ENCODE peak calls at places on chromosomes 1 and 21, in eight cellular contexts. M is dorsolateral prefrontal cortex; U is psoas muscle; O is AG04450; F is ovary; B is fibroblast of lung; I is IMR-90; G is CD8-positive, alpha-beta T cell. Z is an unnamed sample.

GRCh38 chr1:167821969-167822685 is 91.8 kb downstream of the ADCY10 start:
- DNase-seq in M (no peak), B (peak), F (no peak), I (peak), O (no peak), G (no peak), U (no peak), Z (no peak)

GRCh38 chr21:45869121-45870007 is 112.2 kb upstream of the COL6A1 start:
- DNase-seq in O (no peak), G (no peak), U (no peak), I (peak), M (no peak), B (peak), F (no peak), Z (no peak)

GRCh38 chr1:43466403-43466802 is 12.7 kb upstream of the HYI start:
- DNase-seq in M (no peak), I (no peak), F (no peak), G (no peak), O (no peak), B (peak), U (no peak), Z (no peak)

GRCh38 chr1:180525696-180526000 is 23.3 kb upstream of the ACBD6 start:
- DNase-seq in I (peak), G (no peak), F (no peak), B (no peak), M (no peak), O (no peak), U (no peak), Z (no peak)

GRCh38 chr1:9086060-9086459 is 16.6 kb upstream of the SLC2A5 start:
- DNase-seq in F (no peak), U (no peak), B (peak), G (no peak), M (no peak), I (no peak), O (no peak), Z (no peak)

GRCh38 chr1:111628153-111628552 is 8.6 kb downstream of the RAP1A start:
- DNase-seq in I (no peak), U (no peak), B (peak), M (no peak), O (no peak), G (no peak), F (no peak), Z (no peak)

GRCh38 chr1:219419860-219420259 is 193.0 kb downstream of the ZC3H11B start:
- DNase-seq in O (no peak), B (no peak), U (no peak), M (no peak), G (no peak), I (no peak), F (no peak), Z (no peak)

GRCh38 chr1:172203135-172203823 is 217.2 kb upstream of the C1orf105 start:
- DNase-seq in O (no peak), U (no peak), M (no peak), F (no peak), B (peak), I (peak), G (peak), Z (no peak)

GRCh38 chr1:19453843-19454242 is 31.5 kb downstream of the CAPZB start:
- DNase-seq in B (no peak), G (no peak), O (no peak), U (no peak), M (no peak), F (no peak), I (no peak), Z (no peak)

DNA sequence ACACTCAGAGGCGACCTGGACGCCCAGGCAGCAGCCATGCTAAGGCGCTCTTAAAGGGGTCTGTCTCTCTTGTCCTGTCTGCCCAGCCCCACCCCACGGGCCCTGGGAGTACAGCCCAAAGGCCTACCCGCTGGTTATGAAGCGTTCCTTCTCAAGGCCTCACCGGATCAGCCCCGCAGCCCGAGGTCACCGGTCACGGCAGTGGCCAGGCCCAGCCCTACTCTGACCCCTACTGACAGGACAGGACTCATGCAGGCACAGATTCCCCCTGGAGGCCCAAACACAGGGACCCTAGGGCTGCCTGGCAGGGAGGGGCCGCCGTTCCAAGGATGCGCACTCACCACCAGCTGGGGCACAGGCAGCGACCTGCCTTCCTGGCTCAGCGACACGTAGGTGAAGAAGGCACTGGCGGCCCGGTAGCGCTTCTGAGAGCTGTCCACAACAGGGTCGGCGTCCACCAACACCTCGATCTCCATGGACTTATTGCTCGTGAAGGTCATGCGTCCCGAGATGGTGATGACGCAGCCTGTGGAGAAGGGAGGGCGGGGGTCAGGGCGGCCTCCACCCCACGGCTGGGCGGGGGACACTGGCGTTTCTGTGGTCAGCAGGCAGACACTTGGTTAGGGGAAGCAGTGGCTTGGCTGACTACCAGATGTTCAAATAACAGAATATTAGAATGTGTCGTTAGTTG is 20.0 kb upstream of the GPR153 start:
- DNase-seq in M (no peak), B (no peak), I (no peak), O (no peak), F (no peak), U (peak), G (no peak), Z (no peak)
- H3K27ac ChIP-seq in M (no peak), B (no peak), I (no peak), O (no peak), F (no peak), U (no peak), G (no peak), Z (no peak)

DNA sequence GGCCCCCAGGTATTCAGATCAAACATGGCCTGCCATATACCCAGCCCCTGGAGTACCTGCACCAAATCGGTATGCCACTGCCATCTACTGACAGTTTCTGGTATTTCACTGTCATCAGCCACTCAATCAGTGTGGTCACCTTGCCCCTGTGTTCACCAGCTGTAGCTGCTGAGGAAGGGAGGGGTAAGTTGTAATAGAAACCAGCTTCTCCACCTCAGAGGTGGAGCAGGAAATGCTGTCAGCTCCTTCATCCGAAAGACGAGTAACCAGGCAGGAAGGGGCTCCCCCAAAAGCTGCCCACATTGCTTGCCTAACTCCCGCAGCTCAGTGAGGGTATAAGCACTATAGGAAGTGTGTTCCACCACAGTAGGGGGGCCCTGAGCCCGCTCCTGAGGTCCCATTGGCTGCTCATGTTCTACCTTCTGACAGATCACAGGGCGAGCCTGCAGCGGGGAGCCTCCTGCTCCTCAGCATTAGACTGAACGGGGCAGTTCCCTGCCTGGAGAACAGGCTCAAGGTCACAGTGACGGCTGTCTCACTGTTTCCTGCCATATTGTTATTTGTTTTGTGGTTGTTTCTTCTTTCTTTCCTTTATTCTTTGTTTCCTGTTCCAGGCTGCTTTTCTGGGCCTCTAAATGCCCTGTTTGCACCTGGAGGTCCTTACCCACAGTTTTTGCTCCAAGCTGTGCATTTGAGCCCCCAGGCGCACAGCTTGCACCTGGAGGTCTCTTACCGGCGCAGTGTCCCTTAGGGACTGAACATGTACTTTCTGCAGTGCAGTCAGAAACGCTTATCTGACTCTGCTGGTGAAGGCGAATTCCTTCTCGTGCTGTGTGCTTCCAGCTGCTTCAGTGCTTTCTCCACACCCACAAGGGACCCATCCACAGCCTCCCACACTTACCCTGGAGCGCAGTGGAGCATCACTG is 1638.3 kb downstream of the MRPL39 start:
- DNase-seq in F (no peak), G (peak), I (peak), M (no peak), O (peak), B (peak), U (no peak), Z (no peak)
- TF ChIP-seq CTCF in F (no peak), G (peak), I (peak), M (peak), O (peak), B (peak), U (no peak), Z (no peak)

GRCh38 chr1:82030830-82031229 is 230.1 kb downstream of the ADGRL2 start:
- DNase-seq in I (no peak), B (no peak), F (no peak), G (no peak), U (no peak), M (no peak), O (no peak), Z (no peak)
- H3K4me3 ChIP-seq in I (no peak), B (no peak), F (no peak), G (no peak), U (no peak), M (no peak), O (no peak), Z (no peak)

GRCh38 chr21:35359076-35359475 is 310.0 kb upstream of the RUNX1 start:
- DNase-seq in B (no peak), I (no peak), G (no peak), U (no peak), M (no peak), O (no peak), F (no peak), Z (no peak)
- H3K27ac ChIP-seq in B (no peak), I (no peak), G (no peak), U (no peak), M (no peak), O (no peak), F (no peak), Z (no peak)

DNA sequence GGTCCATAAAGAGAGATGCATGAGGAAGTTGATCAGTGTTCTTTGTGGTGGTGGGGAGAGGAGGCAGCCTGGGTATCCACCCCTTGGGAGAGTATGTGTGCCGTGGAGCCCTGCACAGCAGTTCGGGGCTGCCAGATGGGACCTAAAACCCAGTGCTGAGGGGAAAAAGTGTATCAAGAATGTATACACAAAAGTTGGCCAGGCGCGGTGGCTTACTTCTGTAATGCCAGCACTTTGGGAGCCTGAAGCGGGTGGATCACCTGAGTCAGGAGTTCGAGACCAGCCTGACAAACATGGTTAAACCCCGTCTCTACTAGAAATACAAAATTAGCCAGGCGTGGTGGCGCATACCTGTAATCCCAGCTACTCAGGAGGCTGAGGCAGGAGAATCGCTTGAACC is 4.1 kb upstream of the TTC4 start:
- DNase-seq in G (no peak), M (no peak), B (no peak), F (no peak), U (no peak), I (no peak), O (no peak), Z (no peak)
- TF ChIP-seq CTCF in G (no peak), M (no peak), B (no peak), F (no peak), U (no peak), I (no peak), O (no peak), Z (no peak)

GRCh38 chr1:959730-960039 is 629 bp upstream of the NOC2L start:
- DNase-seq in U (no peak), I (no peak), B (no peak), M (no peak), F (no peak), G (no peak), O (no peak), Z (no peak)
- H3K4me3 ChIP-seq in U (peak), I (no peak), B (no peak), M (peak), F (peak), G (peak), O (peak), Z (peak)

GRCh38 chr1:6208723-6209660 is 3.1 kb downstream of the RNF207 start:
- DNase-seq in F (peak), B (peak), O (no peak), G (no peak), I (peak), U (peak), M (peak), Z (no peak)
- H3K27ac ChIP-seq in F (no peak), B (no peak), O (no peak), G (no peak), I (no peak), U (peak), M (peak), Z (no peak)

GRCh38 chr1:38891753-38892152 is 10.4 kb upstream of the GJA9 start:
- DNase-seq in G (no peak), I (peak), U (no peak), F (no peak), M (no peak), O (no peak), B (peak), Z (no peak)
- TF ChIP-seq CTCF in G (no peak), I (no peak), U (no peak), F (no peak), M (no peak), O (no peak), B (no peak), Z (no peak)

GRCh38 chr1:247079141-247079874 is 697 bp upstream of the ZNF670 start:
- DNase-seq in O (no peak), M (no peak), B (no peak), U (no peak), G (no peak), F (no peak), I (no peak), Z (no peak)

GRCh38 chr1:247077768-247078314 is 770 bp downstream of the ZNF670 start:
- DNase-seq in I (peak), O (no peak), B (peak), G (no peak), U (no peak), F (no peak), M (no peak), Z (no peak)

GRCh38 chr1:247078315-247079140 is at the start of gene ZNF670:
- DNase-seq in M (peak), O (peak), G (peak), F (peak), B (peak), I (peak), U (peak), Z (peak)

GRCh38 chr1:247077234-247077633 is 1.4 kb downstream of the ZNF670 start:
- DNase-seq in O (no peak), I (peak), F (no peak), U (no peak), G (no peak), M (no peak), B (peak), Z (no peak)
- H3K4me3 ChIP-seq in O (peak), I (no peak), F (no peak), U (peak), G (peak), M (peak), B (peak), Z (peak)

Z was measured in coronary artery.